ENCODE peak calls at places on chromosomes 11 and 22, in seven cellular contexts. One of them, this sample, is unnamed.
A peak's percentile ranks its signal among the peaks of the same experiment; 100 is the strongest.

GRCh38 chr11:131874070-131874469 is 503.7 kb downstream of the NTM start:
- DNase-seq in astrocyte of the spinal cord: no peak
- DNase-seq in HepG2: no peak
- DNase-seq in WERI-Rb-1: no peak
- DNase-seq in A673: no peak
- DNase-seq in neural progenitor cell: no peak
- DNase-seq in BJ: no peak
- DNase-seq in this sample: no peak

GRCh38 chr11:112057170-112057569 is 16.6 kb downstream of the PIH1D2 start:
- DNase-seq in A673: no peak
- DNase-seq in BJ: no peak
- DNase-seq in neural progenitor cell: no peak
- DNase-seq in WERI-Rb-1: no peak
- DNase-seq in astrocyte of the spinal cord: no peak
- DNase-seq in HepG2: no peak
- DNase-seq in this sample: no peak

GRCh38 chr11:111573821-111574249 is 28.4 kb upstream of the SIK2 start:
- DNase-seq in BJ: no peak
- DNase-seq in WERI-Rb-1: no peak
- DNase-seq in neural progenitor cell: no peak
- DNase-seq in HepG2: no peak
- DNase-seq in A673: no peak
- DNase-seq in astrocyte of the spinal cord: no peak
- DNase-seq in this sample: no peak

GRCh38 chr22:42437488-42438292 is 5.5 kb upstream of the NFAM1 start:
- DNase-seq in HepG2: peak; percentile 41
- DNase-seq in BJ: no peak
- DNase-seq in neural progenitor cell: peak; percentile 88
- DNase-seq in A673: peak; percentile 92
- DNase-seq in astrocyte of the spinal cord: peak; percentile 13
- DNase-seq in WERI-Rb-1: peak; percentile 83
- DNase-seq in this sample: no peak

GRCh38 chr11:80627364-80627763 is 1186.5 kb upstream of the TENM4 start:
- DNase-seq in WERI-Rb-1: no peak
- DNase-seq in astrocyte of the spinal cord: no peak
- DNase-seq in neural progenitor cell: no peak
- DNase-seq in BJ: no peak
- DNase-seq in HepG2: no peak
- DNase-seq in A673: no peak
- DNase-seq in this sample: no peak

GRCh38 chr22:49975543-49976389 is 15.2 kb downstream of the PIM3 start:
- DNase-seq in BJ: no peak
- DNase-seq in A673: no peak
- DNase-seq in WERI-Rb-1: no peak
- DNase-seq in astrocyte of the spinal cord: no peak
- DNase-seq in neural progenitor cell: peak; percentile 52
- DNase-seq in HepG2: no peak
- DNase-seq in this sample: no peak

GRCh38 chr11:63985812-63986155 is 454 bp upstream of the OTUB1 start:
- DNase-seq in HepG2: no peak
- DNase-seq in astrocyte of the spinal cord: no peak
- DNase-seq in neural progenitor cell: no peak
- DNase-seq in WERI-Rb-1: no peak
- DNase-seq in BJ: no peak
- DNase-seq in A673: no peak
- DNase-seq in this sample: no peak

GRCh38 chr11:75759832-75760231 is 8.7 kb upstream of the DGAT2 start:
- DNase-seq in BJ: no peak
- DNase-seq in astrocyte of the spinal cord: no peak
- DNase-seq in HepG2: no peak
- DNase-seq in neural progenitor cell: no peak
- DNase-seq in WERI-Rb-1: no peak
- DNase-seq in A673: no peak
- DNase-seq in this sample: no peak

GRCh38 chr11:62925308-62925707 is 4.1 kb upstream of the CHRM1 start:
- DNase-seq in A673: no peak
- DNase-seq in WERI-Rb-1: no peak
- DNase-seq in astrocyte of the spinal cord: no peak
- DNase-seq in neural progenitor cell: peak; percentile 73
- DNase-seq in BJ: no peak
- DNase-seq in HepG2: no peak
- DNase-seq in this sample: no peak

GRCh38 chr22:45162531-45162930 is 1.2 kb upstream of the NUP50 start:
- DNase-seq in neural progenitor cell: peak; percentile 4
- DNase-seq in astrocyte of the spinal cord: no peak
- DNase-seq in BJ: no peak
- DNase-seq in A673: no peak
- DNase-seq in WERI-Rb-1: no peak
- DNase-seq in HepG2: no peak
- DNase-seq in this sample: no peak

GRCh38 chr11:132744771-132745170 is 787.5 kb downstream of the OPCML start:
- DNase-seq in WERI-Rb-1: no peak
- DNase-seq in HepG2: no peak
- DNase-seq in neural progenitor cell: no peak
- DNase-seq in BJ: peak; percentile 52
- DNase-seq in astrocyte of the spinal cord: no peak
- DNase-seq in A673: no peak
- DNase-seq in this sample: peak; percentile 78

GRCh38 chr11:114192841-114193389 is 103.3 kb upstream of the NNMT start:
- DNase-seq in A673: no peak
- DNase-seq in astrocyte of the spinal cord: peak; percentile 40
- DNase-seq in WERI-Rb-1: peak; percentile 88
- DNase-seq in HepG2: no peak
- DNase-seq in neural progenitor cell: peak; percentile 27
- DNase-seq in BJ: no peak
- DNase-seq in this sample: no peak

GRCh38 chr11:79400206-79400605 is 40.6 kb downstream of the TENM4 start:
- DNase-seq in neural progenitor cell: no peak
- DNase-seq in astrocyte of the spinal cord: no peak
- DNase-seq in BJ: no peak
- DNase-seq in A673: no peak
- DNase-seq in HepG2: no peak
- DNase-seq in WERI-Rb-1: no peak
- DNase-seq in this sample: no peak

GRCh38 chr11:126891556-126892217 is 108.9 kb downstream of the KIRREL3 start:
- DNase-seq in WERI-Rb-1: no peak
- DNase-seq in neural progenitor cell: no peak
- DNase-seq in astrocyte of the spinal cord: peak; percentile 19
- DNase-seq in A673: no peak
- DNase-seq in BJ: no peak
- DNase-seq in HepG2: no peak
- DNase-seq in this sample: no peak

GRCh38 chr22:21858025-21858764 is 9.2 kb downstream of the MAPK1 start:
- DNase-seq in neural progenitor cell: no peak
- DNase-seq in HepG2: no peak
- DNase-seq in astrocyte of the spinal cord: no peak
- DNase-seq in BJ: no peak
- DNase-seq in A673: no peak
- DNase-seq in WERI-Rb-1: no peak
- DNase-seq in this sample: no peak

GRCh38 chr11:120061761-120062560 is 76.0 kb downstream of the TRIM29 start:
- DNase-seq in astrocyte of the spinal cord: no peak
- DNase-seq in WERI-Rb-1: peak; percentile 60
- DNase-seq in neural progenitor cell: peak; percentile 89
- DNase-seq in A673: no peak
- DNase-seq in HepG2: no peak
- DNase-seq in BJ: no peak
- DNase-seq in this sample: peak; percentile 3

GRCh38 chr11:69699213-69699612 is 4.6 kb downstream of the FGF19 start:
- DNase-seq in neural progenitor cell: no peak
- DNase-seq in A673: no peak
- DNase-seq in WERI-Rb-1: peak; percentile 31
- DNase-seq in BJ: no peak
- DNase-seq in astrocyte of the spinal cord: no peak
- DNase-seq in HepG2: no peak
- DNase-seq in this sample: no peak

DNA sequence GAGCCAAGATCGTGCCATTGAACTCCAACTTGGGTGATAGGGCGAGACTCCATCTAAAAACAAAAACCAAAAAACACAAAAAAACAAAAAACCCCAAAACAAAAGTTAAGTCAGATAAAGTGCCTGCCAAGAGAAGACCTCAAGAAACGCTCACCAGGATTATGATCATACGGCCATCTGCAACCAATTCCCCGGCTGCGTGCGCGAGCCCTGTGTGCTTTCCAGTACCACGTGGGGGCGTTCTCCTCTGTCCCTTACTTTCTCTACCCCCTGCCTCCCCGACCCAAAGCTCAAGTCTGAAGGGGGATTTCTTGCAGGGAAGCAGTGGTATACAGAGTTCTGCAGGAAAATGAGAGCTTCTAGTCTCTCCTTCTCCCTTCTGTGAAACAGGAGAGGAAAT is 10.5 kb upstream of the RPS19BP1 start:
- DNase-seq in WERI-Rb-1: peak; percentile 88
- DNase-seq in HepG2: no peak
- DNase-seq in BJ: no peak
- DNase-seq in A673: peak; percentile 81
- DNase-seq in neural progenitor cell: peak; percentile 79
- DNase-seq in astrocyte of the spinal cord: no peak
- DNase-seq in this sample: no peak
- TF ChIP-seq CTCF in WERI-Rb-1: peak; percentile 84
- TF ChIP-seq CTCF in HepG2: peak; percentile 43
- TF ChIP-seq CTCF in BJ: peak; percentile 60
- TF ChIP-seq CTCF in A673: peak; percentile 80
- TF ChIP-seq CTCF in neural progenitor cell: peak; percentile 76
- TF ChIP-seq CTCF in astrocyte of the spinal cord: peak; percentile 64
- TF ChIP-seq CTCF in this sample: peak; percentile 58

GRCh38 chr11:128501008-128501407 is 86.3 kb downstream of the ETS1 start:
- DNase-seq in astrocyte of the spinal cord: no peak
- DNase-seq in HepG2: no peak
- DNase-seq in A673: no peak
- DNase-seq in neural progenitor cell: no peak
- DNase-seq in BJ: no peak
- DNase-seq in WERI-Rb-1: no peak
- DNase-seq in this sample: no peak
- H3K4me3 ChIP-seq in astrocyte of the spinal cord: no peak overlapping the region
- H3K4me3 ChIP-seq in HepG2: no peak overlapping the region
- H3K4me3 ChIP-seq in A673: no peak overlapping the region
- H3K4me3 ChIP-seq in neural progenitor cell: no peak overlapping the region
- H3K4me3 ChIP-seq in BJ: no peak overlapping the region
- H3K4me3 ChIP-seq in WERI-Rb-1: no peak overlapping the region
- H3K4me3 ChIP-seq in this sample: no peak overlapping the region

GRCh38 chr11:44130751-44131150 is 35.3 kb downstream of the EXT2 start:
- DNase-seq in BJ: no peak
- DNase-seq in HepG2: no peak
- DNase-seq in A673: peak; percentile 73
- DNase-seq in neural progenitor cell: no peak
- DNase-seq in astrocyte of the spinal cord: no peak
- DNase-seq in WERI-Rb-1: no peak
- DNase-seq in this sample: no peak
- TF ChIP-seq CTCF in BJ: no peak
- TF ChIP-seq CTCF in HepG2: no peak
- TF ChIP-seq CTCF in A673: peak; percentile 10
- TF ChIP-seq CTCF in neural progenitor cell: no peak
- TF ChIP-seq CTCF in astrocyte of the spinal cord: no peak
- TF ChIP-seq CTCF in WERI-Rb-1: no peak
- TF ChIP-seq CTCF in this sample: no peak

DNA sequence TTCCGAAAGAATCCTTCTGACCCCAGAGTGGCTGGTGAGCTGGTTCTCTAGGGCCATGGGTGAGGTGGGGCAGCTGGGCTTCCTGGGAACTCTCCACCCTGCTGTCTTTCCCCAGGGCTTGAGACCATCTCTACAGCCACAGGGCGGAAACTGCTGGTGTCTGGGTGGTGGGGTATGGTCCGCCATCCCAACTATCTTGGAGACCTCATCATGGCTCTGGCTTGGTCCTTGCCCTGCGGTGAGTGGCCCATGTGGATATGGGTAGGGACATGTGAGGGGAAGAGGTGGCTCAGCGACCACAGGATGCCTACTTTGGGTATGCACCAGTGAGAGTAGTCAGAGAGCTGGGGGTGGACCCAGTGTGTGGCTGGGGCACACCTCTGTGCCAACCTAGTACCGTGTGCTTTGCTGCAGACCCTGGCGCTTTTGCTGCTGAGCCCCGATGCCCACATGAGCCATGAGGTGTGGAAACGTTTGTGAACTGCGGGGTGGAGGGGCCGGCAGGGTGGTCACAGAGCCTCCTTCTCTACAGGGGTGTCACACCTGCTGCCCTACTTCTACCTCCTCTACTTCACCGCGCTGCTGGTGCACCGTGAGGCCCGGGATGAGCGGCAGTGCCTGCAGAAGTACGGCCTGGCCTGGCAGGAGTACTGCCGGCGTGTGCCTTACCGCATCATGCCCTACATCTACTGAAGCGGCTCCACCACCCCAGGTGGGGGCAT is 2.0 kb downstream of the ZNHIT2 start:
- DNase-seq in HepG2: no peak
- DNase-seq in WERI-Rb-1: no peak
- DNase-seq in neural progenitor cell: no peak
- DNase-seq in A673: no peak
- DNase-seq in BJ: no peak
- DNase-seq in astrocyte of the spinal cord: no peak
- DNase-seq in this sample: no peak
- H3K4me3 ChIP-seq in HepG2: no peak overlapping the region
- H3K4me3 ChIP-seq in WERI-Rb-1: no peak overlapping the region
- H3K4me3 ChIP-seq in neural progenitor cell: no peak overlapping the region
- H3K4me3 ChIP-seq in A673: peak overlapping the region; percentile 95
- H3K4me3 ChIP-seq in BJ: no peak overlapping the region
- H3K4me3 ChIP-seq in astrocyte of the spinal cord: no peak overlapping the region
- H3K4me3 ChIP-seq in this sample: no peak overlapping the region

This sample was measured in AG04449.